ENCODE peak calls at places on chromosomes 4 and X, in eight cellular contexts. A is endothelial cell, P is suprapubic skin, V is lower lobe of right lung, K is cardiac muscle cell, T is MM.1S, F is fibroblast of pulmonary artery, M is lower leg skin. I is an unnamed sample.

GRCh38 chrX:121649414-121649813 is 602.0 kb downstream of the GLUD2 start:
- DNase-seq in P (no peak), K (no peak), T (peak), V (no peak), F (no peak), M (no peak), A (no peak), I (peak)

GRCh38 chr4:95267081-95267480 is 281.7 kb downstream of the UNC5C start:
- DNase-seq in V (no peak), K (peak), A (no peak), P (no peak), F (peak), T (no peak), M (no peak), I (no peak)

GRCh38 chrX:150155396-150156048 is 207.6 kb upstream of the MAMLD1 start:
- DNase-seq in F (peak), V (no peak), T (no peak), A (no peak), K (peak), P (no peak), M (no peak), I (no peak)

GRCh38 chr4:73998040-73999011 is at the start of gene CXCL5:
- DNase-seq in M (peak), T (no peak), A (peak), V (peak), K (peak), F (peak), P (no peak), I (no peak)

GRCh38 chr4:110742148-110742547 is 119.3 kb upstream of the PITX2 start:
- DNase-seq in P (no peak), A (no peak), T (peak), K (no peak), M (no peak), V (no peak), F (no peak), I (no peak)

GRCh38 chrX:132858018-132858417 is 100.4 kb downstream of the HS6ST2 start:
- DNase-seq in K (peak), V (no peak), A (no peak), F (peak), M (no peak), T (peak), P (no peak), I (no peak)

GRCh38 chrX:138001219-138001618 is 435.3 kb downstream of the ZIC3 start:
- DNase-seq in P (no peak), T (no peak), M (no peak), K (no peak), V (no peak), A (no peak), F (no peak), I (no peak)

GRCh38 chrX:40267334-40268118 is 169.8 kb upstream of the BCOR start:
- DNase-seq in A (no peak), F (no peak), V (no peak), K (no peak), M (no peak), P (no peak), T (no peak), I (peak)

GRCh38 chr4:39541987-39542632 is 14.9 kb upstream of the UGDH start:
- DNase-seq in V (no peak), T (no peak), P (no peak), F (no peak), M (no peak), K (peak), A (no peak), I (no peak)

GRCh38 chrX:10199212-10199611 is 42.4 kb downstream of the CLCN4 start:
- DNase-seq in V (peak), T (no peak), F (peak), P (no peak), A (no peak), K (peak), M (no peak), I (peak)

GRCh38 chr4:38177035-38177791 is 217.0 kb downstream of the PTTG2 start:
- DNase-seq in K (peak), M (no peak), T (peak), F (peak), P (no peak), V (no peak), A (no peak), I (peak)

GRCh38 chrX:47523297-47523696 is 37.7 kb upstream of the ARAF start:
- DNase-seq in A (peak), K (peak), T (peak), P (peak), V (peak), M (peak), F (peak), I (peak)

GRCh38 chrX:38561951-38562719 is 793 bp downstream of the TSPAN7 start:
- DNase-seq in A (peak), M (peak), T (no peak), F (no peak), K (no peak), V (peak), P (peak), I (no peak)

GRCh38 chr4:76570141-76570989 is 135.3 kb downstream of the SHROOM3 start:
- DNase-seq in F (no peak), V (no peak), M (no peak), P (no peak), A (no peak), T (no peak), K (no peak), I (no peak)

GRCh38 chr4:108881190-108881589 is 118.3 kb upstream of the ETNPPL start:
- DNase-seq in A (no peak), P (no peak), V (no peak), T (no peak), M (no peak), F (peak), K (peak), I (no peak)

GRCh38 chr4:112885897-112886296 is 163.6 kb upstream of the ANK2 start:
- DNase-seq in P (no peak), T (no peak), F (no peak), V (no peak), A (no peak), M (no peak), K (no peak), I (no peak)

GRCh38 chr4:24809376-24809775 is 14.0 kb downstream of the SOD3 start:
- DNase-seq in K (no peak), F (no peak), P (no peak), T (no peak), V (no peak), A (no peak), M (no peak), I (no peak)
- TF ChIP-seq CTCF in K (peak), F (peak), P (no peak), T (no peak), V (no peak), A (no peak), M (no peak), I (no peak)

GRCh38 chr4:88526221-88526815 is 2.7 kb upstream of the PYURF start:
- DNase-seq in T (peak), M (no peak), V (no peak), F (peak), A (no peak), K (no peak), P (no peak), I (peak)
- TF ChIP-seq CTCF in T (peak), M (no peak), V (peak), F (no peak), A (no peak), K (no peak), P (no peak), I (no peak)

GRCh38 chr4:17597517-17597916 is 16.9 kb upstream of the MED28 start:
- DNase-seq in M (no peak), V (no peak), A (peak), F (peak), P (no peak), T (no peak), K (peak), I (no peak)
- TF ChIP-seq CTCF in M (no peak), V (no peak), A (peak), F (peak), P (peak), T (peak), K (peak), I (no peak)

DNA sequence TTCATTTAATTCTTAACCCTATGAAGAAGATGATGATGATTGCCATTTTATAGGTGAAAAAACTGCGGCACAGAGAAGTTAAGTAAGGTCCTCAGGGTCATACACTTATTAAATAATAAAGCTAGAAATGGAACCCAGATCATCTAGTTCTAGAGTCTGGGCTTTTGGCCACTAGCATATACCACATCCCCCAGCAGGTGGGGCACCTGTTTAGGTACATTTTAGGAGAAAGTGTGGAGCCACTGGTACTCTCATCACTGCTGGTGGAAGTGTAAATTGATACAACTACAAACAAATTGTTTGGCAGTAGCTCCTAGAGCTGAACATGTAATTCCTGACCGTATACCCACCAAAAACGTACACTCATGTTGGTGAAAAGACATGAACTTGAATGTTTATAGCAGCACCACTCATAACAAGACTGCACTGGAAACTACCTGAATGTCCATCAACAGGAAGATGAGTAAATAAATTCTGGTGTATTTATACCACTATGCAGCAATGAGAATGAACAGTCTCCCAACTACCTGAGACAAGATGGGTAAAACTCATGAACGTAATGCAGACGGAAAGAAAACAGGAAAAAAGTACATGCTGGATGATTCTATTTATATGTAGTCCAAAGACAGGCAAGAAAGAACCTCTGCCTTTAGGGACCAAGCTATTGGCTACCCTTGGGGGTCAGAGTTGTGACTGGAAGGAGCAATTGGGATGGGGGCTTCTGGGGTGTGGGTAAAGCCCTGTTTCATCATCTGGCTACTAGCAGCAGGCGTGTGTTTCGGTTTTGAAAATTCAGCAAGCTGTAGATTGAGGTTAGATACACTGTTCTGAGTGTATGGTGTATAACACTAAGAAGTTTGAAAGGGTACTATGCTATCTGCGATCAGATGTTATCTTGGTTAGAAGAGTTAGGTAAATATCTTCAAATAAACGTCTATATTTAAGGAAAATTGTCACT is 72.3 kb upstream of the ADGRG2 start:
- DNase-seq in A (no peak), P (no peak), K (no peak), M (no peak), V (no peak), F (no peak), T (no peak), I (no peak)
- TF ChIP-seq CTCF in A (no peak), P (no peak), K (no peak), M (no peak), V (no peak), F (no peak), T (no peak), I (no peak)

GRCh38 chrX:64093761-64094160 is 111.7 kb downstream of the AMER1 start:
- DNase-seq in A (peak), K (peak), F (peak), T (no peak), V (no peak), P (no peak), M (no peak), I (no peak)
- TF ChIP-seq CTCF in A (no peak), K (peak), F (peak), T (peak), V (peak), P (peak), M (no peak), I (no peak)

GRCh38 chrX:21744721-21745120 is 13.2 kb downstream of the SMPX start:
- DNase-seq in A (no peak), P (no peak), V (no peak), F (peak), M (no peak), K (no peak), T (no peak), I (no peak)
- TF ChIP-seq CTCF in A (no peak), P (no peak), V (no peak), F (no peak), M (no peak), K (no peak), T (no peak), I (no peak)

GRCh38 chr4:71187399-71188196 is 151.2 kb upstream of the SLC4A4 start:
- DNase-seq in A (peak), T (no peak), K (peak), V (peak), F (no peak), P (no peak), M (peak), I (no peak)

GRCh38 chr4:71188951-71189350 is 149.9 kb upstream of the SLC4A4 start:
- DNase-seq in P (no peak), K (no peak), A (no peak), M (no peak), V (no peak), T (no peak), F (no peak), I (no peak)

GRCh38 chr4:71186566-71187398 is 152.0 kb upstream of the SLC4A4 start:
- DNase-seq in K (peak), P (no peak), T (peak), F (no peak), M (no peak), A (peak), V (peak), I (peak)

GRCh38 chr4:71189471-71189870 is 149.3 kb upstream of the SLC4A4 start:
- DNase-seq in P (no peak), T (no peak), A (no peak), F (no peak), V (no peak), K (peak), M (no peak), I (no peak)

GRCh38 chr4:71188197-71188625 is 150.6 kb upstream of the SLC4A4 start:
- DNase-seq in P (no peak), F (no peak), T (no peak), V (no peak), A (peak), M (no peak), K (no peak), I (no peak)
- TF ChIP-seq CTCF in P (no peak), F (no peak), T (no peak), V (no peak), A (no peak), M (no peak), K (peak), I (no peak)

DNA sequence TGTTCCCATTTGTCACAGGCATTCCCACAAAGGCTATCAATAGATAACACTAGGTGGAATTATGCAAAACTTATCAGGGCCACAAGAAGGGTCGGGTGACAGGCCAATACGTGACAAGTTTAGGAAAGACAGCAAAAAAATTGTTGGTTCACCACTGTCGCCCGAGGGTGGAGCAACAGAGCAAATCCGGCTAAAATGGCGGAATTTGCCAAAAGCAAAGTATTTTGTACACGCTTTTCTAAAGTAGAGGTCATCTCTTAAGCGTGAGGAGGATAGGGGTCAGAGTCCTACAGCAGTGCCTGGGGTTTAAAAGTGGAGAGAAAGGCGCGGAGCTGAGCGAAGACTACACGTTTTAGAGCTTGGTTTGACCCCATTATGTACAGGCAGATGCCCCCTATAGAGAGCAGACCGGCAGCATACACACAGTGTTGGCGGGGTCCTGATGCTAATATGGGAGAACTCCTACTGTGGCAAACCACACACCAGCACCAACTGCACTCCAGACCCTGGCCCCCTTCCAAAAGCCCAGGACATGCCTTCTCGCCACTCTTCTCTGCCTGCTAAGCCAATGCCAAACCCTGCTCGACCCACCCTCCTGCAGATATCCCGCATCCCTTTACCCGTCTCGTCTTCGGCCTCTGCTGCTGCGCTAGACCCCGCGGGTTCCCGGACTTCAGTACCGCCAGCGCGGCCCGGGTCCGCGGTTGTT is 733 bp downstream of the CCNA2 start:
- DNase-seq in V (peak), P (peak), F (peak), T (peak), M (no peak), K (peak), A (peak), I (peak)
- TF ChIP-seq CTCF in V (no peak), P (no peak), F (peak), T (peak), M (no peak), K (peak), A (peak), I (no peak)

DNA sequence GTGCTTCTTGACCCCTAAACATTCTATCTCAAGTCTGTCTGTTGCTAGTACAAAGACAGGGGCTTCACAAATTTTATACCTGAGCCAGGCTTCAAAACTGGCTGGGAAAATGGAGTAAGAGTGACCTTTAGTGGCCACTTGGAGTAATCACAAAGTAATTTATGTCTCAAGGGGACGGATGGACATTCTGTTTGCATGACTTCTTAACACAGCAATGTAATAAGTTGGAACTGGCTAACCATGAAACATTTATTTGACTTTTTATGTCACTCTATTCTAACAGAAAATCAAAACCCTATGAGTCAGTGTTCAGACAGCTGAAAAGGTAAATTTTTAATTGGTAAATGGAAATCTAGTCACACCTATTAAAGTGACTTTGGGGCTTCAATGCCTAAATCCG is 600.6 kb downstream of the ANKRD50 start:
- DNase-seq in F (peak), A (peak), T (peak), M (no peak), P (no peak), K (peak), V (no peak), I (peak)
- TF ChIP-seq CTCF in F (peak), A (peak), T (peak), M (no peak), P (peak), K (peak), V (peak), I (peak)

GRCh38 chr4:80221161-80221560 is 23.9 kb downstream of the PRDM8 start:
- DNase-seq in T (peak), P (no peak), M (no peak), F (peak), A (no peak), K (peak), V (no peak), I (no peak)
- TF ChIP-seq CTCF in T (peak), P (no peak), M (no peak), F (peak), A (peak), K (peak), V (peak), I (no peak)

I was measured in GM20000.